ENCODE peak calls at places on chromosomes 3 and 15, in nine cellular contexts. X is heart right ventricle, U is PC-3, N is A549, R is hepatocyte, I is body of pancreas, T is HL-60, P is testis, L is esophagus squamous epithelium. K is an unnamed sample.

GRCh38 chr3:126100216-126100615 is 16.3 kb upstream of the SLC41A3 start:
- DNase-seq in N (no peak), L (no peak), P (no peak), R (no peak), I (no peak), X (no peak), U (no peak), T (no peak), K (no peak)

GRCh38 chr3:32236377-32236776 is 2.1 kb upstream of the CMTM8 start:
- DNase-seq in I (no peak), X (no peak), T (no peak), L (no peak), N (no peak), U (no peak), P (no peak), R (no peak), K (no peak)

GRCh38 chr3:194592798-194593752 is 40.1 kb downstream of the TMEM44 start:
- DNase-seq in P (no peak), X (no peak), I (no peak), U (peak; percentile 99), T (no peak), N (peak; percentile 76), R (peak; percentile 67), L (no peak), K (peak; percentile 20)

GRCh38 chr3:150218236-150218635 is 189.9 kb upstream of the TSC22D2 start:
- DNase-seq in L (no peak), U (no peak), P (no peak), T (no peak), X (no peak), R (no peak), N (no peak), I (no peak), K (no peak)

GRCh38 chr3:51637941-51638471 is 33.0 kb upstream of the TEX264 start:
- DNase-seq in R (peak; percentile 80), P (peak; percentile 78), U (peak; percentile 76), L (no peak), X (no peak), T (peak; percentile 78), N (peak; percentile 72), I (peak; percentile 34), K (peak; percentile 72)

GRCh38 chr3:46705022-46705530 is 3.9 kb downstream of the TMIE start:
- DNase-seq in X (peak; percentile 73), L (no peak), P (peak; percentile 86), T (peak; percentile 67), U (peak; percentile 82), N (peak; percentile 51), R (peak; percentile 83), I (peak; percentile 84), K (peak; percentile 65)

GRCh38 chr15:24955549-24955929 is 752 bp downstream of the SNRPN start:
- DNase-seq in X (peak; percentile 13), P (peak; percentile 31), R (peak; percentile 6), L (no peak), U (no peak), I (peak; percentile 7), N (peak; percentile 3), T (no peak), K (no peak)

GRCh38 chr15:85890620-85890980 is 95.9 kb upstream of the KLHL25 start:
- DNase-seq in X (no peak), P (no peak), R (no peak), L (no peak), T (no peak), N (no peak), U (no peak), I (no peak), K (no peak)

GRCh38 chr3:105747056-105747455 is 121.8 kb downstream of the CBLB start:
- DNase-seq in U (peak; percentile 32), R (no peak), X (no peak), L (no peak), I (no peak), P (no peak), N (peak; percentile 3), T (no peak), K (no peak)

DNA sequence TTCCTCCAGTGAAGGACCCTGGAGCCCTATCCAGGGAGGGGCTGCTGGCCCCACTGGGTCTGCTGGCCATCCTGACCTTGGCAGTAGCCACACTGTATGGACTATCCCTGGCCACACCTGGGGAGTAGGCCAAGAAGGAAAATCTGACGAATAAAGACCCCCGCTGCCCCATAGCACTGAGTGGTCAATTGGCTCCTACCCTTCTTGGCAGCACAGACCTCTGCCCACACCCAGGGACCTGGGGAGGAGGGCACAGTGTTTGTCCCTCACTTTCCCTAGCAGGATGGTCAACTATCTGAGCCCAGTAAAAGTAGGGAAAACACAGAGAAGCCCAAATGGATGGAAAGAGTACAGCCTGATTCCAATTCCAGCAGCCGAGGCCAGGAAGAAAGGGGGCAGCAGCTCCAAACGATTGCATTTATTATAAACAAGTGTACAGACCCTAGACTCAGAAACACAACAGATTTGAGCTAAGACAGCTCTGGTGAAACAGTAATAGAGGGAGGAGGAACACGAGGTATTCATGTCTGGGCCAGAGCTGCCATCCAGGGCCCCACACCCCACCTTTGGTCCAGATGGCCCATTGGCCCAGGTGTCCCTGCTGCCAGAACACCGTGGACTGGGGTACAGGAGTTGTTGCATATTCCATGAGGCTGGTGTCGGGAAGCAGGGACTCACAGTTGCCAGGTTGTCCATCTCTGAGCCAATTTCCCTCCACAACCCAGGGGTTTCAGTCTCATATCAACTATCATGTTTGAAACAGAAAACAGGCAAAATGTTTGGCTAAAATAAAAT is 21.1 kb downstream of the ATRIP start:
- DNase-seq in T (no peak), P (no peak), X (no peak), N (no peak), L (no peak), U (no peak), I (no peak), R (no peak), K (no peak)
- TF ChIP-seq CTCF in T (no peak), P (no peak), X (no peak), N (no peak), L (no peak), U (no peak), I (no peak), R (no peak), K (no peak)

GRCh38 chr3:128054363-128054762 is 2.1 kb downstream of the SEC61A1 start:
- DNase-seq in U (peak; percentile 54), L (no peak), R (peak; percentile 51), P (no peak), I (no peak), T (no peak), N (no peak), X (no peak), K (no peak)

GRCh38 chr3:128052831-128053419 is 688 bp downstream of the SEC61A1 start:
- DNase-seq in P (no peak), X (no peak), N (no peak), R (peak; percentile 59), L (no peak), U (no peak), I (no peak), T (no peak), K (no peak)

GRCh38 chr3:128051837-128052766 is at the start of gene SEC61A1:
- DNase-seq in X (peak; percentile 94), T (peak; percentile 94), L (peak; percentile 77), R (peak; percentile 98), P (peak; percentile 94), I (peak; percentile 95), U (peak; percentile 93), N (peak; percentile 89), K (peak; percentile 96)

GRCh38 chr3:128051459-128051836 is 789 bp upstream of the SEC61A1 start:
- DNase-seq in R (peak; percentile 47), L (no peak), I (no peak), P (no peak), X (no peak), U (no peak), T (peak; percentile 26), N (peak; percentile 18), K (no peak)

GRCh38 chr3:128053614-128054013 is 1.4 kb downstream of the SEC61A1 start:
- DNase-seq in T (no peak), N (no peak), L (no peak), X (no peak), I (no peak), R (no peak), P (no peak), U (no peak), K (no peak)
- H3K27ac ChIP-seq in T (peak overlapping the region; percentile 98), N (peak overlapping the region; percentile 91), L (no peak overlapping the region), X (peak overlapping the region; percentile 93), I (no peak overlapping the region), R (peak overlapping the region; percentile 96), P (no peak overlapping the region), U (no peak overlapping the region), K (no peak overlapping the region)

DNA sequence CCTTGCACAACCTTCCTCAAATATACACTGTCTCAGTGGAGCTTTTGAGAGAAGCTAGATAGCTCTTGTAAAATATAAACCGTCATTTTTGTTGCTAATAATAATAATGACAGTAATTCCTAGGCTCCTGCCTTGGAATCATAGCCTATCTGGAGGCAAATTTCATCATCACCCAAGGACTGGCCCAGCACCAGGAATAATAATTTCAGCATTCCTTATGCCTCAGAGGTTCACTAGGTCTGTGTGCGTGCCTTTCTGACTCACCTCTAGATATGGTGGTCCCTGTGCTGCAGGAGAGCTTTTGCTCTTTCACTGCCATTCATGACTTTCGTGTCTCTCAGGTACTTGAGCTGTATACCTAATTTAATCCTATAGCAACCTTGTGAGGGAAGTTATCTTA is 116.0 kb downstream of the RPLP1 start:
- DNase-seq in U (no peak), N (no peak), L (no peak), P (no peak), R (no peak), T (no peak), I (no peak), X (no peak), K (no peak)
- TF ChIP-seq CTCF in U (no peak), N (no peak), L (no peak), P (no peak), R (no peak), T (no peak), I (no peak), X (no peak), K (no peak)

DNA sequence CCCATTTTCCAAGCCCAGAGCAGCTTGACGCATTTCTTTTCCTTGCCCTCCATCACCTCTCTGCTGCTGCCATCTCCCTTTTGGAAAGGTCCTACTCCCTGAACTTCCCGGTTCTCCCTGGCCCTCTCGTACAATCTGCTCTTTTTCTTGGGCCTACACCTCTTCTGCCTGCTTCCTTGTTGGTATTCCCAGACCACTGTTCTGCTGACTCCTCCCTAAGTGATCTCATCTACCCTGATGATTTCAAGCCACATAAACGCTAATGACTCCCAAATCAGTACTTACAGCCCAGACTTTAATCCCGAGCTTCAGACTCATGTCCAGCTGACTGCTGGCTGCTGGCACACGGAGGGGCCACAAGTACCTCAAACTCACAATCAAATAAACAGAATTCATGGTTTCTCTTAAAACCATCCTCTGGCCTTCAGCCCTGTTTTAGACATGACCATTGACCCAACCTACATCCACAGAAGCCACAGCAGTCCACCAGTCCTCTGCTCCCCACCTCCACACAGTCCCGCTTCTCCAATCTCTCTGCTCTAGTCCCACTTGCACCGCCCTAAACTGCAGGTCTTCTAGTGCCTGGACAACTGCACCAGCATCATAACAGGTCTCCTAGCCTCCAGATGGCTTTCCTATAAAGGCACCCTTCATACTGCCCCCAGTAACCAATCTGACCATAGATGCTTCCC is 57.6 kb downstream of the AAGAB start:
- DNase-seq in P (no peak), N (no peak), T (no peak), U (no peak), R (peak; percentile 37), I (no peak), L (no peak), X (no peak), K (no peak)
- H3K27ac ChIP-seq in P (peak overlapping the region; percentile 28), N (no peak overlapping the region), T (no peak overlapping the region), U (peak overlapping the region; percentile 11), R (peak overlapping the region; percentile 61), I (no peak overlapping the region), L (peak overlapping the region; percentile 52), X (no peak overlapping the region), K (no peak overlapping the region)